ENCODE peak calls at places on chromosomes 2 and 18, in ten cellular contexts. Q, S, I, T, M, B, J, E, A and X are unnamed samples.

GRCh38 chr2:66440692-66441091 is 5.8 kb downstream of the MEIS1 start:
- DNase-seq in Q (no peak), S (peak; percentile 64), I (no peak), T (no peak), M (no peak), B (no peak), J (no peak), E (no peak), A (no peak), X (no peak)

GRCh38 chr2:85851253-85851955 is 37.4 kb downstream of the ST3GAL5 start:
- DNase-seq in Q (no peak), S (peak; percentile 28), I (peak; percentile 61), T (no peak), M (no peak), B (no peak), J (no peak), E (no peak), A (peak; percentile 78), X (no peak)

GRCh38 chr2:241673797-241674725 is 12.6 kb downstream of the DTYMK start:
- DNase-seq in Q (peak; percentile 29), S (no peak), I (no peak), T (no peak), M (no peak), B (no peak), J (no peak), E (no peak), A (no peak), X (no peak)

GRCh38 chr2:238855891-238856580 is 8.2 kb downstream of the TWIST2 start:
- DNase-seq in Q (no peak), S (no peak), I (no peak), T (no peak), M (no peak), B (no peak), J (no peak), E (no peak), A (no peak), X (no peak)

GRCh38 chr2:119838179-119838578 is 78.5 kb downstream of the PTPN4 start:
- DNase-seq in Q (no peak), S (no peak), I (no peak), T (no peak), M (no peak), B (peak; percentile 11), J (no peak), E (no peak), A (no peak), X (no peak)

GRCh38 chr2:212364586-212364985 is 174.0 kb downstream of the ERBB4 start:
- DNase-seq in Q (no peak), S (no peak), I (no peak), T (no peak), M (no peak), B (no peak), J (no peak), E (no peak), A (no peak), X (no peak)

GRCh38 chr18:32919799-32920198 is 147.0 kb upstream of the KLHL14 start:
- DNase-seq in Q (peak; percentile 88), S (peak; percentile 56), I (no peak), T (no peak), M (no peak), B (peak; percentile 91), J (peak; percentile 9), E (peak; percentile 44), A (no peak), X (no peak)

GRCh38 chr2:71276311-71277158 is 49.6 kb upstream of the PAIP2B start:
- DNase-seq in Q (peak; percentile 97), S (peak; percentile 64), I (peak; percentile 46), T (peak; percentile 58), M (peak; percentile 86), B (peak; percentile 72), J (peak; percentile 72), E (no peak), A (peak; percentile 75), X (peak; percentile 84)

GRCh38 chr2:74488643-74489481 is 6.0 kb downstream of the TTC31 start:
- DNase-seq in Q (no peak), S (no peak), I (no peak), T (no peak), M (no peak), B (no peak), J (no peak), E (no peak), A (no peak), X (no peak)

GRCh38 chr18:48541026-48541746 is 2.4 kb downstream of the CTIF start:
- DNase-seq in Q (peak; percentile 50), S (peak; percentile 67), I (peak; percentile 60), T (no peak), M (no peak), B (peak; percentile 57), J (peak; percentile 52), E (peak; percentile 47), A (peak; percentile 78), X (no peak)